ENCODE peak calls at places on chromosomes 5 and 9, in nine cellular contexts. V is ovary, P is HFF-Myc, R is fibroblast of villous mesenchyme, H is left ventricle myocardium inferior, Z is nephron progenitor cell, M is epithelial cell of esophagus, G is fibroblast of the aortic adventitia, A is thyroid gland. C is an unnamed sample.

GRCh38 chr5:134112726-134113571 is 1.5 kb upstream of the TCF7 start:
- DNase-seq in G (no peak), A (peak), V (no peak), M (no peak), P (no peak), R (no peak), Z (no peak), H (no peak), C (no peak)

GRCh38 chr5:177099422-177100093 is 12.8 kb downstream of the FGFR4 start:
- DNase-seq in H (no peak), P (no peak), Z (no peak), G (no peak), V (no peak), R (no peak), A (no peak), M (no peak), C (no peak)

GRCh38 chr9:34366365-34366764 is 10.3 kb downstream of the MYORG start:
- DNase-seq in V (no peak), G (no peak), A (no peak), P (no peak), M (no peak), Z (no peak), H (no peak), R (no peak), C (no peak)

GRCh38 chr5:2848634-2849033 is 97.2 kb upstream of the IRX2 start:
- DNase-seq in V (no peak), H (no peak), R (no peak), M (peak), A (no peak), G (no peak), Z (no peak), P (no peak), C (no peak)

GRCh38 chr5:98349990-98350365 is 423.5 kb upstream of the RGMB start:
- DNase-seq in G (no peak), V (no peak), R (no peak), M (no peak), Z (no peak), H (no peak), P (no peak), A (no peak), C (no peak)

GRCh38 chr9:125674981-125675973 is 31.7 kb downstream of the MAPKAP1 start:
- DNase-seq in V (no peak), R (peak), A (no peak), H (no peak), M (peak), G (peak), Z (no peak), P (peak), C (peak)

GRCh38 chr9:81395301-81396054 is 293.9 kb downstream of the TLE1 start:
- DNase-seq in V (no peak), R (no peak), P (no peak), Z (no peak), G (no peak), A (no peak), M (no peak), H (no peak), C (no peak)

GRCh38 chr5:153619706-153620105 is 129.2 kb downstream of the GRIA1 start:
- DNase-seq in Z (no peak), A (no peak), H (no peak), V (no peak), R (peak), P (no peak), G (peak), M (peak), C (no peak)

GRCh38 chr5:179973391-179973790 is 65.7 kb upstream of the TBC1D9B start:
- DNase-seq in G (no peak), Z (no peak), M (no peak), A (no peak), H (no peak), R (no peak), V (no peak), P (no peak), C (no peak)

GRCh38 chr5:14270212-14270702 is 127.1 kb downstream of the TRIO start:
- DNase-seq in V (peak), Z (peak), A (peak), H (no peak), P (peak), R (peak), M (peak), G (peak), C (no peak)

GRCh38 chr5:175753536-175753890 is 95.6 kb downstream of the HRH2 start:
- DNase-seq in A (no peak), Z (no peak), V (no peak), H (no peak), G (no peak), P (no peak), R (no peak), M (no peak), C (no peak)

GRCh38 chr9:22102347-22103053 is 93.4 kb upstream of the CDKN2B start:
- DNase-seq in M (peak), V (no peak), A (no peak), G (no peak), R (no peak), Z (no peak), H (no peak), P (no peak), C (no peak)

GRCh38 chr5:176810084-176810597 is at the start of gene UNC5A:
- DNase-seq in G (no peak), P (no peak), A (no peak), H (peak), Z (peak), M (peak), R (peak), V (no peak), C (no peak)

GRCh38 chr9:36499156-36499886 is 73.4 kb upstream of the MELK start:
- DNase-seq in A (no peak), M (no peak), V (no peak), R (no peak), Z (peak), G (no peak), H (no peak), P (no peak), C (no peak)

GRCh38 chr5:16736158-16736994 is 119.6 kb upstream of the RETREG1 start:
- DNase-seq in A (peak), M (peak), H (no peak), V (no peak), R (peak), P (no peak), G (peak), Z (no peak), C (no peak)

GRCh38 chr5:38994329-38994927 is 79.8 kb downstream of the RICTOR start:
- DNase-seq in P (no peak), R (peak), A (peak), H (no peak), M (peak), G (peak), V (peak), Z (no peak), C (peak)

GRCh38 chr5:119269061-119269579 is 86.7 kb upstream of the TNFAIP8 start:
- DNase-seq in V (no peak), H (peak), Z (peak), A (peak), G (peak), R (peak), P (no peak), M (peak), C (no peak)

DNA sequence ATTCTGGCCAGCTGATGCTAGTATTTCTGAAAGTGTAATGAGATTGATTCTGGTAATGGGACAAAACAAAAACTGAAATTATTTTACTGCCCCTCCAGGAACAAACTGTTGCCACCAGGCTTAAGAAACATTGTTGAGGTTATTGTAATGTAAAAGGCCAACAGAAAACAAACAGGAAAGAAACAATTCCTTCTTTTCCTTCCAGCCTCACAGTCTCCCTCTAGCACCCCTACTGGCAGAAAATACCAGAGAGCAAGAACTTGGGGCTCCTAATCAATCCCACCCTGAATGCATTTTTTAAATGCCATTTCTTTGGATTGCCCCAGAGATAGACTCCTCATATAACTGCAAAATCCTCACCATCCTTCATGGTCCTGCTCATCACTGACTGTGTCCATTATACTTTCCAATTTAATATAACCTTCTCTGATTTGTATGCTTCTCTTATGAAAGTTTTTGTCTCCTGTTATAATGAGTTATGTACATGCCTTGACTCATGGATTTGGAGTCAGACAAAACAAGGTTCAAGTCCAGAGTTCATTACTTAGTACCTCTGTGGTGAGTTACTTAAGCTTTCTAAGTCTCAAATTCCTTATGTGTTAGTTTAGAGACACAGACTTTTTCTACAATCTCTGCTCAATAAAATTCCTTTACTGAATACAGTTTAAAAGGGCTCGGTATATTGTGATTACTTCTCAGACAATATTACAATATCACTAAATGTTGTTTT is 157.9 kb upstream of the FBN2 start:
- DNase-seq in Z (no peak), P (no peak), G (no peak), H (no peak), A (no peak), M (no peak), R (peak), V (no peak), C (peak)
- TF ChIP-seq CTCF in Z (peak), P (peak), G (peak), H (no peak), A (no peak), M (peak), R (peak), V (no peak), C (peak)

DNA sequence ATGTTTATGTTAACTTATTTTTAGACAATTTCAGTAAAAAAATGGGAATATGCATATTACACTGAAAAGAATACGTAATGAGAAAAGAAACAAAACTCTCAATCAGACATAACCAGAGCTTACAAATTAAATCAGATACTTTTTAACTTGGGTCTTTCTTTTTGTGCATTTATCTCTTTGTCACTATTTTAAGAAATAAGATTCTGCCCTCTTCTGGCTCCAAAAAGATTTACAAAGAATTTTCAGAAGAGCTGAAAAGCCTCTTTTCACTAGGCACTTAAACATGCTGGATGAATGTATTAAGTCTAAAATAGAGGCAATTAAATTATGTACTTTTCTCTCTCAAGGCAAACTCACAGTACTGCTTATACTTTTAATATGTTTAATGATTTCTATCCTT is 55.5 kb downstream of the CEP120 start:
- DNase-seq in A (no peak), Z (no peak), P (no peak), H (no peak), M (peak), R (peak), G (peak), V (no peak), C (peak)
- TF ChIP-seq CTCF in A (no peak), Z (peak), P (no peak), H (peak), M (peak), R (peak), G (peak), V (peak), C (peak)

GRCh38 chr9:113853333-113853732 is 22.8 kb upstream of the ZNF618 start:
- DNase-seq in M (peak), A (peak), P (no peak), G (no peak), R (peak), H (no peak), V (no peak), Z (no peak), C (no peak)
- TF ChIP-seq CTCF in M (peak), A (no peak), P (peak), G (peak), R (peak), H (peak), V (no peak), Z (no peak), C (peak)

GRCh38 chr5:395921-396714 is 46.9 kb upstream of the EXOC3 start:
- DNase-seq in A (no peak), P (no peak), Z (no peak), M (no peak), R (no peak), V (peak), H (no peak), G (no peak), C (no peak)

GRCh38 chr5:400282-401215 is 42.4 kb upstream of the EXOC3 start:
- DNase-seq in R (peak), M (no peak), V (peak), P (peak), G (peak), H (no peak), A (no peak), Z (no peak), C (peak)

GRCh38 chr5:396715-397032 is 46.3 kb upstream of the EXOC3 start:
- DNase-seq in G (no peak), P (no peak), R (no peak), M (no peak), V (peak), A (no peak), H (no peak), Z (no peak), C (no peak)

GRCh38 chr5:399296-400281 is 43.4 kb upstream of the EXOC3 start:
- DNase-seq in H (peak), P (peak), Z (peak), V (peak), A (peak), G (peak), R (peak), M (peak), C (peak)

DNA sequence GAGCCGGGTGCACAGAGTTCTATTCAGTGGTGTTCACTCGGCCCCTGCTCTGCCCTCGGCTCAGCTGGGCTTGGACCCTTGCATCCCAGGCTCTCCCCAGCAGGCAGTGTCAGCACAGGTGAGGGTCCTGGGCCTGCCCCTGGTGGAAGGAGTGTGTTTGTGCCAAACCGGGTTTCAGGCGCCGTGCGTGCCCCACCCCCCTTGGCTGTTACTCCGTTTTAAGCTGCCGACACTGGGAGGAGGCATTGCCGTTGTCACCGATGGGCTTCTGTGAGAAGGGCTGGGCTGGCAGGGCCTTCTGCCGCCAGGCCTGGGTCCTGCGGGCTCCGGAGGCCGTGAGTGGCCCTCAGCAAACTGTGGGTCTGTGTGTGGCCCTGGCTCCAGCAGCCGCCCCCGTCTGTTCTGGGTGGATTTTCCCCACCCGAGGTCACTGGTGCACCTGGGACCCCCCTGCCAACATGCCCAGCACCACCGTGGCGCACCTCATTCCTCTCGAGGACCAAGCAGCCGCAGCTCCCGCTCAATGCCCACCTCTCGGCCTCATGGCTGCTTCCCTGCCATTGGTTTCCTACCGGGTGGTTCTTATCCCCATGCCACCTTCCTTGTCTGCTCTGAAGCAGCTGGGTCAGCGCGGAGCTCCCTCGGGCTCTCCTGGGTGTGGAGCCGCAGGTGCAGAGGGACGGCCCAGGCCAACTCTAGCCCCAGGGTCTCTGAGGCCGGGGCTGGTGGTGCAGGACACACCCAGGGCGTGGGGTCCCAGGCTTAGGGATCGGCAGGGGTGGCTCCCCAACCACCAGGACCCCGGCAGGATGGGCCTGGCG is 44.3 kb upstream of the EXOC3 start:
- DNase-seq in P (no peak), R (no peak), G (no peak), H (no peak), A (no peak), Z (no peak), V (peak), M (no peak), C (no peak)
- TF ChIP-seq CTCF in P (no peak), R (no peak), G (no peak), H (no peak), A (no peak), Z (no peak), V (no peak), M (no peak), C (no peak)

GRCh38 chr5:103891151-103891550 is 328.6 kb upstream of the NUDT12 start:
- DNase-seq in Z (no peak), H (no peak), R (no peak), M (no peak), G (no peak), A (no peak), P (no peak), V (no peak), C (no peak)
- TF ChIP-seq CTCF in Z (no peak), H (no peak), R (no peak), M (no peak), G (no peak), A (no peak), P (no peak), V (no peak), C (no peak)

GRCh38 chr5:31866166-31866565 is 227.2 kb downstream of the PDZD2 start:
- DNase-seq in P (no peak), R (no peak), M (no peak), V (no peak), Z (no peak), H (no peak), G (no peak), A (no peak), C (no peak)

GRCh38 chr5:31861601-31862000 is 222.7 kb downstream of the PDZD2 start:
- DNase-seq in R (no peak), P (no peak), A (no peak), V (no peak), M (no peak), H (no peak), G (no peak), Z (no peak), C (no peak)

GRCh38 chr5:31867219-31867618 is 228.3 kb downstream of the PDZD2 start:
- DNase-seq in Z (no peak), M (no peak), R (no peak), H (no peak), V (no peak), G (no peak), A (no peak), P (no peak), C (no peak)

GRCh38 chr5:31860726-31861432 is 221.9 kb downstream of the PDZD2 start:
- DNase-seq in Z (no peak), V (no peak), G (no peak), P (no peak), A (no peak), M (peak), R (no peak), H (no peak), C (no peak)

DNA sequence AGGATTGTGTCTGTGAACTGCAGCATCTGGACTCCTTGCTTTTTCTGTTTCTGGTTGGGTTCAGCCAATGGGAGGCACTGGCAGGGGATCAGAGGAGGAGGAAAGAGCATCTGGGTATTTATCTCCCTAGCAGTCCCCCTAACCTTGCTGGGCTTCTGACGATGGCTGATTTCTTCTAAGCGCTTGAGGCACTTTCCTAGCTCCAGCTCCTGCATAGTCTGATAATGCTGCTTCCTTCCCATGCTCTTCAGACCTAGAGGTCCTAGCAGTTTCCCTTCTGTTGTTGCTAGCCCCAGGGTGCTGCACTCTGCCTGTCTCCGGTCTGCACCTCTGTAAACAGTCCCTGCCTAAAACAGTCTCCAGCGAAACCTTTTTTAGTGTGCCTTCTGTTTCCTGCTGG is 225.1 kb downstream of the PDZD2 start:
- DNase-seq in V (no peak), P (no peak), A (no peak), R (no peak), Z (no peak), H (no peak), G (no peak), M (no peak), C (no peak)
- TF ChIP-seq CTCF in V (no peak), P (no peak), A (no peak), R (no peak), Z (no peak), H (no peak), G (no peak), M (no peak), C (no peak)